ENCODE peak calls at places on chromosomes 7 and 10, in four cellular contexts. I is sigmoid colon, T is K562, O is transverse colon. B is an unnamed sample. For H3K4me1, the result is how much of the 10 kb centered on the place peaks cover.

GRCh38 chr7:81111358-81111757 is 192.5 kb upstream of the SEMA3C start:
- DNase-seq in O (no peak), T (no peak), I (no peak), B (no peak)

GRCh38 chr7:25947669-25948516 is 204.1 kb upstream of the NFE2L3 start:
- DNase-seq in O (no peak), I (no peak), T (no peak), B (peak)

GRCh38 chr7:116213361-116214155 is 3.2 kb downstream of the TES start:
- DNase-seq in I (no peak), O (no peak), T (no peak), B (no peak)

GRCh38 chr7:137954614-137955013 is 47.3 kb downstream of the CREB3L2 start:
- DNase-seq in T (no peak), O (no peak), I (no peak), B (no peak)

GRCh38 chr7:107920048-107920772 is 29.2 kb downstream of the DLD start:
- DNase-seq in O (no peak), I (no peak), T (no peak), B (no peak)

GRCh38 chr10:94500063-94500462 is 45.5 kb upstream of the HELLS start:
- DNase-seq in O (no peak), T (no peak), I (no peak), B (no peak)

GRCh38 chr10:60803433-60803832 is 25.2 kb downstream of the CDK1 start:
- DNase-seq in I (no peak), O (no peak), T (no peak), B (no peak)

GRCh38 chr10:119296703-119297102 is 89.3 kb downstream of the GRK5 start:
- DNase-seq in T (no peak), I (no peak), O (no peak), B (no peak)

GRCh38 chr7:146115665-146116451 is 743 bp upstream of the CNTNAP2 start:
- DNase-seq in T (peak), I (no peak), O (peak), B (no peak)

GRCh38 chr10:5631936-5632335 is 34.5 kb downstream of the ASB13 start:
- DNase-seq in O (no peak), T (no peak), I (peak), B (no peak)

GRCh38 chr7:37372750-37373149 is 75.9 kb downstream of the ELMO1 start:
- DNase-seq in T (no peak), O (no peak), I (no peak), B (no peak)

GRCh38 chr7:50088463-50089129 is 4.5 kb downstream of the ZPBP start:
- DNase-seq in T (no peak), I (no peak), O (no peak), B (no peak)

GRCh38 chr10:124560377-124560776 is 98.8 kb downstream of the LHPP start:
- DNase-seq in I (peak), O (peak), T (no peak), B (no peak)

GRCh38 chr10:86411281-86411841 is 44.8 kb upstream of the GRID1 start:
- DNase-seq in I (no peak), O (no peak), T (no peak), B (no peak)

GRCh38 chr10:132538790-132539421 is 1.3 kb downstream of the INPP5A start:
- DNase-seq in O (peak), I (peak), T (no peak), B (no peak)

GRCh38 chr7:50957427-50957826 is 174.7 kb upstream of the GRB10 start:
- DNase-seq in T (no peak), O (no peak), I (no peak), B (peak)

GRCh38 chr7:45001138-45001694 is 1.2 kb downstream of the CCM2 start:
- DNase-seq in I (peak), T (peak), O (peak), B (no peak)

GRCh38 chr7:95558866-95559265 is 37.5 kb downstream of the PDK4 start:
- DNase-seq in I (no peak), T (no peak), O (no peak), B (no peak)

GRCh38 chr7:116170180-116170579 is 40.2 kb upstream of the TES start:
- DNase-seq in I (no peak), T (no peak), O (no peak), B (no peak)

GRCh38 chr7:95250591-95250990 is 73.7 kb downstream of the PON1 start:
- DNase-seq in I (no peak), O (no peak), T (no peak), B (no peak)

GRCh38 chr7:16594061-16594460 is 51.5 kb downstream of the ANKMY2 start:
- DNase-seq in I (no peak), T (no peak), O (no peak), B (no peak)

GRCh38 chr10:103241262-103242011 is 4.2 kb upstream of the RPEL1 start:
- DNase-seq in T (no peak), O (peak), I (no peak), B (no peak)

GRCh38 chr10:35424680-35425285 is 88.5 kb downstream of the CCNY start:
- DNase-seq in O (no peak), T (no peak), I (peak), B (no peak)

GRCh38 chr7:140738280-140738679 is 41.8 kb downstream of the NDUFB2 start:
- DNase-seq in I (no peak), T (no peak), O (no peak), B (no peak)

GRCh38 chr7:67593807-67594206 is 597.2 kb downstream of the TYW1 start:
- DNase-seq in T (no peak), I (no peak), O (no peak), B (no peak)

GRCh38 chr7:134813668-134814067 is 34.2 kb downstream of the CALD1 start:
- DNase-seq in O (no peak), I (no peak), T (no peak), B (no peak)

GRCh38 chr10:116324227-116324950 is at the start of gene CCDC172:
- DNase-seq in O (no peak), T (no peak), I (no peak), B (no peak)

GRCh38 chr10:109919224-109919623 is 4.1 kb downstream of the XPNPEP1 start:
- DNase-seq in O (no peak), I (no peak), T (no peak), B (no peak)

GRCh38 chr7:127976056-127976455 is 55.2 kb downstream of the LRRC4 start:
- DNase-seq in I (no peak), T (no peak), O (no peak), B (no peak)

GRCh38 chr10:114485695-114486400 is 81.5 kb upstream of the AFAP1L2 start:
- DNase-seq in I (no peak), O (no peak), T (no peak), B (no peak)

GRCh38 chr7:131371411-131371810 is 43.7 kb downstream of the MKLN1 start:
- DNase-seq in O (no peak), I (no peak), T (no peak), B (no peak)

GRCh38 chr10:129345763-129346162 is 121.3 kb upstream of the MGMT start:
- DNase-seq in I (no peak), T (no peak), O (no peak), B (no peak)

DNA sequence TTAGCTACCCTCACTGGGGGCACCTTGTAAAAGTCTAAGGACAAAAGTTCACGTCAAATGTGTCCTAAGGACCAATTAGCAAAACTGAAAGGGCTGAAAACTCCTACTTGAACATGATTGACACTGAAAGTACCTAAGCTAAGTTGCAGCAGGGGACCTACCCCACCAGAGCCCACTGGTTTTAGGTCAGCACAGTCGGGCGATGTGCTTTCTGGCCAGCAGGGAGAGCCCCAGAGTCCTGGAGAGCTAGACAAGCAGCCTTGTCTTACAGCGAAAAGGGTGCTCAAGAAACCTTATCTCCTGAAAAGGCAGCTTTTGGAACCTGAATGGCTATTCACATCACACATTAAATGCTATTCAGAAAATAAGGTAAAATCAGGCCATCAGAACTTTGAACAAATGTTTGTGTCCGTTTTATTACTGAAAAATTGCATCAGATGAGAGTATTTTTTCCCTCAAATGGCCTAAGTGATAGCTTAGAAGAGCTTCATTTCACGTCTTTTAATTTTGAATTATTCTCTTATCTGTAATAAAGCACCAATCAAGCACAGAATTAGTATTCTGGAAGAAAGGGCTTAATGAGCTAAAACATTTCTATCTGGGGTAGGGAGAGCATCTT is 52.2 kb upstream of the MKI67 start:
- DNase-seq in O (peak), T (peak), I (no peak), B (no peak)
- H3K4me1 ChIP-seq in O (under half), T (under half), I (under half), B (under half)

DNA sequence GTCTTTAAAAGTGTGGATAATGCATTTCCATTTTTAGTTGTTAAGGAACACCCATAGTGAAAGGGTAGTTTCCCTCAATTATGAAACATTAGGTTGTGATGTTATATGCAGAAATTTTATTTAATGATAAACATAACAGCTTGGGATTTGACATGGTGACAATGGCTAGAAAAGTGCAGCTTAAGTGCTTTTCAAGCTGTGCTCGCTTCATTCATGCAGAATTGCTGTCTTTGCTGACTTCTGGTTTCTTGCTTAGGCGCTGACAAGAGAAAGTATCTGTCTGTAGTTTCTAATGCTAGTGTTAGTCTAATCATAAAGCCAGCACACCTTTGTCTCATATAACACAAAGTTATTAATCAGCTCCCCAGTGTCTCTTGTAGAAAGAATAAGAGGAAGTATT is 170.0 kb downstream of the ARL5B start:
- DNase-seq in I (no peak), T (no peak), O (no peak), B (no peak)
- TF ChIP-seq POLR2AphosphoS5 in I (no peak), T (no peak), O (no peak), B (no peak)

GRCh38 chr7:158241919-158242318 is 345.7 kb downstream of the PTPRN2 start:
- DNase-seq in I (no peak), T (peak), O (no peak), B (peak)
- H3K4me1 ChIP-seq in I (under half), T (under half), O (under half), B (under half)

GRCh38 chr7:93921607-93922446 is at the start of gene GNG11:
- DNase-seq in T (no peak), O (peak), I (peak), B (no peak)
- TF ChIP-seq POLR2AphosphoS5 in T (no peak), O (peak), I (peak), B (peak)

DNA sequence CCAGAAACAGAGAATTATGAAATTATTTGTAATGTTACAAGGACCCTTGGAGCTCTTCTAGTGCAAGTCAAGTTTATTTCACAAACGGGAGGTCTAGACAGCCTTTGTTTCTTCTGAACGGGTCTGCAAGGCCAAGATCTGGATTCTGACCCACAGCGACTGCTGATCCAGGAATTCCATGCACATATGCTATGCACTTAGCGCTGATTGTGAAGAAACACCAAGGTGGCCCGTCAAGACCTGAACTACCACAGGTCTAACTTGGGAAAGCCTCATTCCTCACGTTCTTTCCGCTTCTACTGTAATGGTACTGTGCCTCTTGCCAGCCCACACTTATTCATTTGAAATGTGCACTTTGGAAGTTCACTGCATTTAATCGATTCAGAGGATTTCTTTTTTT is 249.7 kb upstream of the C7orf33 start:
- DNase-seq in O (no peak), I (no peak), T (no peak), B (no peak)
- H3K4me1 ChIP-seq in O (under half), I (under half), T (under half), B (under half)

B was measured in esophagus muscularis mucosa.